ENCODE peak calls at places on chromosomes 13 and 19, in five cellular contexts. R is K562, L is ascending aorta, Y is Panc1, K is lung. C is an unnamed sample.
A peak's percentile ranks its signal among the peaks of the same experiment; 100 is the strongest.

GRCh38 chr13:24159362-24159761 is 1.2 kb upstream of the SPATA13 start:
- DNase-seq in R (no peak), Y (no peak), L (no peak), K (no peak), C (no peak)

GRCh38 chr13:33678906-33679657 is 138.9 kb upstream of the RFC3 start:
- DNase-seq in K (peak; percentile 76), Y (peak; percentile 46), L (peak; percentile 16), R (peak; percentile 10), C (no peak)

GRCh38 chr19:32877977-32878745 is 8.6 kb upstream of the SLC7A9 start:
- DNase-seq in L (no peak), K (no peak), Y (no peak), R (no peak), C (no peak)

GRCh38 chr13:100526299-100527030 is 62.1 kb downstream of the GGACT start:
- DNase-seq in Y (no peak), R (no peak), L (no peak), K (no peak), C (peak; percentile 74)

GRCh38 chr13:80955487-80955886 is 614.6 kb upstream of the SPRY2 start:
- DNase-seq in K (no peak), R (no peak), Y (no peak), L (no peak), C (no peak)

GRCh38 chr13:21823949-21824348 is 153.1 kb downstream of the FGF9 start:
- DNase-seq in L (no peak), Y (no peak), K (no peak), R (no peak), C (no peak)

GRCh38 chr19:6271251-6271650 is 8.5 kb downstream of the MLLT1 start:
- DNase-seq in K (no peak), L (no peak), Y (no peak), R (peak; percentile 26), C (no peak)

GRCh38 chr19:47445937-47446402 is 25.7 kb downstream of the SLC8A2 start:
- DNase-seq in Y (no peak), L (no peak), R (peak; percentile 61), K (peak; percentile 42), C (no peak)

GRCh38 chr19:30090476-30090875 is 148.4 kb downstream of the URI1 start:
- DNase-seq in R (no peak), Y (no peak), L (no peak), K (no peak), C (no peak)

GRCh38 chr13:20492641-20493040 is 33.0 kb downstream of the CRYL1 start:
- DNase-seq in L (no peak), R (peak; percentile 35), K (no peak), Y (no peak), C (no peak)

GRCh38 chr19:5058456-5059190 is 89.7 kb downstream of the KDM4B start:
- DNase-seq in K (no peak), L (no peak), R (no peak), Y (no peak), C (no peak)

GRCh38 chr13:78606471-78607408 is 3.4 kb upstream of the POU4F1 start:
- DNase-seq in Y (no peak), R (no peak), K (no peak), L (no peak), C (no peak)

GRCh38 chr19:27872370-27872769 is 1340.6 kb downstream of the UQCRFS1 start:
- DNase-seq in R (no peak), Y (no peak), L (no peak), K (no peak), C (no peak)

GRCh38 chr13:114000151-114001040 is 26.5 kb upstream of the C13orf46 start:
- DNase-seq in Y (no peak), R (no peak), K (no peak), L (no peak), C (no peak)

GRCh38 chr13:42041684-42042035 is 6.8 kb upstream of the DGKH start:
- DNase-seq in K (peak; percentile 62), R (peak; percentile 50), L (no peak), Y (no peak), C (no peak)

GRCh38 chr13:42626461-42626860 is 52.5 kb downstream of the TNFSF11 start:
- DNase-seq in K (no peak), L (no peak), Y (no peak), R (no peak), C (no peak)

GRCh38 chr13:38046049-38046376 is 176.4 kb upstream of the TRPC4 start:
- DNase-seq in L (no peak), R (no peak), K (no peak), Y (no peak), C (no peak)

GRCh38 chr13:43911283-43911682 is 31.6 kb downstream of the LACC1 start:
- DNase-seq in Y (no peak), R (no peak), L (no peak), K (no peak), C (no peak)

GRCh38 chr19:3285647-3286176 is 61.3 kb downstream of the CELF5 start:
- DNase-seq in L (no peak), Y (no peak), R (no peak), K (no peak), C (no peak)

GRCh38 chr13:100301418-100301817 is 212.5 kb downstream of the PCCA start:
- DNase-seq in R (no peak), Y (no peak), K (no peak), L (no peak), C (no peak)

GRCh38 chr13:26983533-26984315 is 187.9 kb downstream of the USP12 start:
- DNase-seq in Y (no peak), L (no peak), K (no peak), R (no peak), C (no peak)

GRCh38 chr13:28540612-28541011 is 45.7 kb upstream of the FLT1 start:
- DNase-seq in K (no peak), L (no peak), R (no peak), Y (no peak), C (no peak)

GRCh38 chr13:74730556-74731331 is 596.5 kb upstream of the KLF12 start:
- DNase-seq in Y (no peak), K (no peak), L (no peak), R (no peak), C (no peak)

GRCh38 chr19:38500450-38500849 is 67.0 kb downstream of the RYR1 start:
- DNase-seq in Y (no peak), R (no peak), K (no peak), L (no peak), C (no peak)

GRCh38 chr19:6055013-6055795 is 55.1 kb downstream of the RFX2 start:
- DNase-seq in Y (no peak), R (no peak), K (no peak), L (no peak), C (no peak)

GRCh38 chr13:110005563-110005962 is 219.2 kb upstream of the IRS2 start:
- DNase-seq in L (no peak), R (no peak), K (no peak), Y (no peak), C (no peak)

GRCh38 chr19:51372649-51373504 is at the start of gene NKG7:
- DNase-seq in R (peak; percentile 31), Y (no peak), K (no peak), L (no peak), C (no peak)

GRCh38 chr13:103282571-103283450 is 216.6 kb upstream of the SLC10A2 start:
- DNase-seq in L (no peak), K (no peak), R (no peak), Y (no peak), C (no peak)

GRCh38 chr13:63403726-63404125 is 1988.1 kb upstream of the PCDH20 start:
- DNase-seq in R (no peak), L (no peak), K (no peak), Y (no peak), C (no peak)

GRCh38 chr13:25678398-25678797 is 306.6 kb downstream of the ATP8A2 start:
- DNase-seq in Y (no peak), L (no peak), K (no peak), R (no peak), C (no peak)

GRCh38 chr13:24644051-24644450 is 36.2 kb upstream of the ATP12A start:
- DNase-seq in Y (no peak), K (no peak), L (no peak), R (no peak), C (no peak)

GRCh38 chr13:33259296-33259695 is 26.3 kb downstream of the STARD13 start:
- DNase-seq in R (no peak), K (no peak), Y (no peak), L (no peak), C (no peak)

GRCh38 chr13:69485991-69486592 is 621.5 kb upstream of the ATXN8OS start:
- DNase-seq in L (no peak), K (no peak), R (no peak), Y (no peak), C (no peak)

DNA sequence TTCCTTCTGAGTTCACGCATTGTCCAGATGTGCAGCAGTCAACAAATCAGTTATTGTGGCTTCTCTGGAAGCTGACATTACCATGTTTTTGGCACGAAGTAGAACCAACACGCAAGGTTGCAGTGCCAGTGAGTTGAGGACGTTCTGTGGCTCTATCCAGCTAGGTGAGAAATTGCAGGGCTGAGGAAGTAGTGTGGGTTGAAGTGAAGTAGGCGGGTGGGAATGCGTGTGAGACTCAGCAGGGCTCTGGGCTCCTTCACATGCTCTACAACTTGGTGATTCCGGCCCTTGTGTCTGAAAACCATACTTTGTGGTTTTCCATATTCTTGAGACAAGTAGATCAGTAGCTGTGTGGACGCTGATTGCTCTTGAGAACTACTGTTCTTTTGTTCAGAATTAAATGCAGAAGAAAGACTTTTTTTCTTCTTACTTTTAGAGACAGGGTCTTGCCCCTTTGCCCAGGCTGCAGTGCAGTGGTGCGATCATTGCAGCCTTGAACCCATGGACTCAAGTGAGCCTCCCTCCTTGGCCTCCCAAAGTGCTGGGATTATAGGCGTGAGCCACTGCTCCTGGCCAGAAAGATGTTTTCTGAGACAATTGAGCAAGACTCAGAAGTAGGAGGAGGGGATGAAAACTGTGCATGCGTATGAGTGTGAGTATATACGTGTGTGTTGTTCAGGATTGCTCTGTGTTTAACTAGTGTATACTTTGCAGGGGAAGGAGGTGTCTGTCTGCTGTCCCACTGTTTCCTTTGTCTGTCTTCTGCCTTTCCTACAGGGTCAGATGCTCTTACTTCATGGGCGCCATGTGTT is 46.2 kb downstream of the GATAD2A start:
- DNase-seq in L (no peak), R (no peak), Y (no peak), K (peak; percentile 44), C (no peak)
- H3K4me1 ChIP-seq in L (no peaks in the 10 kb centered on the region), R (peaks cover 15% of the 10 kb centered on the region), Y (no peaks in the 10 kb centered on the region), K (peaks cover 31% of the 10 kb centered on the region), C (peaks cover 33% of the 10 kb centered on the region)

GRCh38 chr19:315811-316210 is 24.6 kb upstream of the PLPP2 start:
- DNase-seq in Y (no peak), R (no peak), L (no peak), K (no peak), C (no peak)
- H3K4me1 ChIP-seq in Y (no peaks in the 10 kb centered on the region), R (peaks cover 6% of the 10 kb centered on the region), L (no peaks in the 10 kb centered on the region), K (peaks cover 13% of the 10 kb centered on the region), C (no peaks in the 10 kb centered on the region)

GRCh38 chr13:98942485-98942884 is 35.4 kb downstream of the DOCK9 start:
- DNase-seq in R (no peak), L (no peak), Y (no peak), K (no peak), C (no peak)
- H3K4me1 ChIP-seq in R (no peaks in the 10 kb centered on the region), L (no peaks in the 10 kb centered on the region), Y (no peaks in the 10 kb centered on the region), K (peaks cover 14% of the 10 kb centered on the region), C (peaks cover 30% of the 10 kb centered on the region)

GRCh38 chr13:50589651-50590054 is 253.8 kb downstream of the DLEU7 start:
- DNase-seq in L (no peak), R (no peak), K (no peak), Y (no peak), C (no peak)
- H3K4me1 ChIP-seq in L (no peaks in the 10 kb centered on the region), R (peaks cover 2% of the 10 kb centered on the region), K (peaks cover 9% of the 10 kb centered on the region), Y (peaks cover 7% of the 10 kb centered on the region), C (peaks cover 15% of the 10 kb centered on the region)